ENCODE peak calls at places on chromosomes 3 and 15, in seven cellular contexts. I, Y, N, T, J, Q and P are unnamed samples.
A peak's percentile ranks its signal among the peaks of the same experiment; 100 is the strongest.

GRCh38 chr15:40249477-40250303 is 10.8 kb downstream of the PAK6 start:
- DNase-seq in I (no peak), T (no peak), Y (peak; percentile 37), J (no peak), Q (no peak), N (peak; percentile 38), P (no peak)

GRCh38 chr3:78941587-78941986 is 826.2 kb downstream of the ROBO1 start:
- DNase-seq in I (peak; percentile 17), N (no peak), Y (peak; percentile 96), Q (no peak), T (no peak), J (no peak), P (peak; percentile 63)

GRCh38 chr3:39146611-39147373 is 6.6 kb downstream of the CSRNP1 start:
- DNase-seq in T (no peak), Q (peak; percentile 76), N (peak; percentile 91), I (peak; percentile 91), J (no peak), Y (peak; percentile 98), P (peak; percentile 95)

GRCh38 chr3:105145516-105145915 is 221.2 kb upstream of the ALCAM start:
- DNase-seq in I (no peak), N (no peak), Y (no peak), T (no peak), J (no peak), Q (no peak), P (no peak)

GRCh38 chr3:127545711-127546457 is 44.6 kb downstream of the TPRA1 start:
- DNase-seq in J (no peak), Y (no peak), N (no peak), I (no peak), Q (no peak), T (no peak), P (no peak)

GRCh38 chr15:35445891-35446290 is 100.1 kb downstream of the DPH6 start:
- DNase-seq in T (no peak), N (no peak), Y (peak; percentile 59), Q (no peak), I (no peak), J (no peak), P (no peak)

GRCh38 chr3:127961124-127961523 is 46.1 kb downstream of the KBTBD12 start:
- DNase-seq in T (no peak), N (no peak), Y (no peak), I (no peak), J (no peak), Q (no peak), P (no peak)

GRCh38 chr15:94174399-94174802 is 57.0 kb upstream of the MCTP2 start:
- DNase-seq in I (no peak), T (peak; percentile 30), Q (no peak), N (no peak), Y (peak; percentile 87), J (no peak), P (no peak)

GRCh38 chr15:31279221-31280036 is 47.2 kb upstream of the KLF13 start:
- DNase-seq in N (no peak), J (no peak), T (no peak), Y (no peak), I (no peak), Q (no peak), P (no peak)

GRCh38 chr15:99052205-99052604 is 44.6 kb upstream of the PGPEP1L start:
- DNase-seq in J (no peak), N (no peak), T (peak; percentile 25), I (no peak), Q (no peak), Y (no peak), P (no peak)

GRCh38 chr3:4953119-4953518 is 26.1 kb upstream of the BHLHE40 start:
- DNase-seq in Y (no peak), Q (no peak), N (no peak), T (no peak), I (no peak), J (no peak), P (no peak)

GRCh38 chr3:118204052-118204451 is 830.6 kb downstream of the IGSF11 start:
- DNase-seq in Q (no peak), Y (no peak), I (no peak), J (no peak), N (no peak), T (no peak), P (no peak)

GRCh38 chr15:77118787-77119410 is 48.0 kb upstream of the TSPAN3 start:
- DNase-seq in N (no peak), J (peak; percentile 63), I (peak; percentile 63), T (peak; percentile 32), Q (no peak), Y (peak; percentile 80), P (peak; percentile 89)

GRCh38 chr3:42688016-42688415 is 2.7 kb downstream of the KLHL40 start:
- DNase-seq in J (no peak), Y (no peak), T (no peak), N (peak; percentile 46), Q (no peak), I (no peak), P (no peak)

GRCh38 chr3:113747719-113748046 is 848 bp downstream of the ATP6V1A start:
- DNase-seq in N (no peak), Y (no peak), T (peak; percentile 30), I (no peak), J (peak; percentile 43), Q (no peak), P (peak; percentile 12)

GRCh38 chr3:40768536-40768935 is 243.8 kb downstream of the ZNF621 start:
- DNase-seq in J (no peak), Y (no peak), Q (no peak), T (no peak), I (no peak), N (no peak), P (no peak)

GRCh38 chr3:52216585-52217408 is 8.6 kb downstream of the TLR9 start:
- DNase-seq in T (no peak), J (no peak), Y (peak; percentile 79), N (peak; percentile 91), Q (peak; percentile 84), I (no peak), P (peak; percentile 93)

GRCh38 chr3:117750674-117751073 is 1041.1 kb downstream of the TUSC7 start:
- DNase-seq in N (no peak), T (no peak), Y (no peak), I (no peak), J (no peak), Q (no peak), P (no peak)

GRCh38 chr3:172653004-172653403 is 57.9 kb downstream of the NCEH1 start:
- DNase-seq in I (no peak), N (no peak), Q (no peak), J (no peak), T (no peak), Y (no peak), P (no peak)

GRCh38 chr3:62670351-62670750 is 204.9 kb downstream of the CADPS start:
- DNase-seq in Q (no peak), T (no peak), Y (no peak), I (no peak), N (no peak), J (no peak), P (no peak)

GRCh38 chr3:62662680-62663079 is 212.5 kb downstream of the CADPS start:
- DNase-seq in Y (no peak), I (no peak), Q (no peak), T (no peak), J (no peak), N (no peak), P (no peak)

GRCh38 chr3:62667714-62668113 is 207.5 kb downstream of the CADPS start:
- DNase-seq in J (no peak), Y (no peak), Q (no peak), N (no peak), I (no peak), T (no peak), P (no peak)

GRCh38 chr3:62669161-62669560 is 206.1 kb downstream of the CADPS start:
- DNase-seq in I (no peak), N (no peak), T (no peak), Q (no peak), Y (no peak), J (no peak), P (no peak)

GRCh38 chr3:62665627-62666433 is 209.4 kb downstream of the CADPS start:
- DNase-seq in I (peak; percentile 15), J (peak; percentile 84), T (peak; percentile 2), Y (peak; percentile 18), N (peak; percentile 52), Q (peak; percentile 18), P (peak; percentile 58)
- H3K4me3 ChIP-seq in I (no peak overlapping the region), J (no peak overlapping the region), T (no peak overlapping the region), Y (no peak overlapping the region), N (no peak overlapping the region), Q (no peak overlapping the region), P (no peak overlapping the region)

GRCh38 chr15:37289109-37289765 is 188.9 kb upstream of the MEIS2 start:
- DNase-seq in Y (peak; percentile 5), J (peak; percentile 36), T (no peak), N (no peak), Q (no peak), I (peak; percentile 11), P (peak; percentile 28)
- TF ChIP-seq CTCF in Y (peak; percentile 29), J (peak; percentile 39), T (no peak), N (no peak), Q (no peak), I (peak; percentile 48), P (peak; percentile 54)

DNA sequence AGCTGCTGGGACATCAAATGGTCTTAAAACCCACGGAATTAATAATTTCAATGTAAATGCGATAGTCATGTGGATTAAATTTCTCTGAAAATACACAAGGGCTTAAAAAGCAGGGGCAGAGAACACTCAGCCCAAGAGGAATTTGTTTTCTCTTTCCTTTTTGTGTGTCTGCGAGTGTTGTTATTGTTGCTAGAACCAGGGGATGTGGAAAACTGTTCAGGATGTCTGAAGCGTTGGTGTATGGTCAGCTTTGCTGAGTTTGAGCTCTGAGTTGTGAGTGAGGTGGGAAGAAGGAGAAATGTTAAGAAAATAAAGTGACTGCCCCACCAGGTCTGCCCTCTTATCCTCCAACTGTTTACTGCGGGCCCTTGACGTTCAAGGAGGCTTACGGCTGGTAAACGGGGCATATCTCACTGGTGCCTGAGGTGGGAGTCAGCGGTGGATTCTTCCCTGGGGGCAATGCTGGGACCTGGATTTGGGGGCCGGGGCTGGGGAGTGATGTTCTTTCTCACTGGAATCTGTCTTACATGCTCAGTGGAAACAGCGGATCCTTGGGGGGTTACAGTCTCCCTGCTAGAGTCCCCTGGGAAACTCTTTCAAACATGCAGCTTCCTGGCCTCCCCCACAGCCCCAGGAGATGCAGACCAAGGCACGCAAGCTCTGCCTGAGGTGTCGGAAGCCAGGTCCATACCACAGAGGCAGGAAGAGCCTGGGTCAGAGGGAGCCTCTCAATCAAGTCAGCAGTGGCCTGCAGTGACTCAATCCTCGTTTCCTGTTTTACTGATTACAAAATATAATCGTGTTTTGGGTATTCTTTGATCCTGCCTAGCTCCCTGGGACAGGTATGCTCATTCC is 41.8 kb downstream of the ITGA11 start:
- DNase-seq in N (no peak), I (no peak), T (peak; percentile 37), J (no peak), Q (peak; percentile 12), Y (peak; percentile 74), P (peak; percentile 86)
- H3K4me3 ChIP-seq in N (no peak overlapping the region), I (no peak overlapping the region), T (no peak overlapping the region), J (no peak overlapping the region), Q (no peak overlapping the region), Y (no peak overlapping the region), P (no peak overlapping the region)

DNA sequence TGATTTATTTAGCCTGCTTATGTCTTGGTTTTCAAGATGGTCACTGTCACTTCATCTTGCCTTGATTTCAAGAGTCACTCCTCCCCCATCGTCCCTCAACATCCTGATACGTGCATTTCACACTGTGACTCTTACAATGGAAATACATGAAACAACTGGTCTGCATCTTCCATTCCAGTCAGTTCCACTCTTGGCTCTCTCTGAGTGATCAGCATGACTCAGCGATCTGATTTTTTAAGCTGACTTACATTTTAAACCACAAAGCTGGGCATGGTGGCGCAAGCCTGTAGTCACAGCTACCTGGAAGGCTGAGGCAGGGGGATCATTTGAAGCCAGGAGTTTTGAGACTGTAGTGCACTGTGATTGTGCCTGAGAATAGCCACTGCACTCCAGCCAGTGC is 271.2 kb upstream of the ROPN1 start:
- DNase-seq in J (no peak), T (no peak), Y (peak; percentile 97), I (peak; percentile 67), Q (no peak), N (no peak), P (peak; percentile 95)
- TF ChIP-seq CTCF in J (no peak), T (no peak), Y (no peak), I (no peak), Q (no peak), N (no peak), P (no peak)

GRCh38 chr3:69319652-69320051 is 66.2 kb downstream of the FRMD4B start:
- DNase-seq in J (no peak), I (no peak), T (peak; percentile 64), N (no peak), Y (no peak), Q (no peak), P (no peak)
- H3K4me3 ChIP-seq in J (no peak overlapping the region), I (no peak overlapping the region), T (no peak overlapping the region), N (no peak overlapping the region), Y (no peak overlapping the region), Q (no peak overlapping the region), P (no peak overlapping the region)